ENCODE peak calls at places on chromosomes 4 and X, in six cellular contexts. I is IMR-90, X is trophoblast cell, P is neuronal stem cell, A is H9, G is mesenchymal stem cell. O is an unnamed sample.

GRCh38 chr4:172740434-172740833 is 428.2 kb upstream of the GALNT7 start:
- DNase-seq in I (no peak), G (no peak), P (no peak), A (no peak), X (no peak), O (no peak)

GRCh38 chrX:102887687-102888086 is 49.4 kb upstream of the RAB40AL start:
- DNase-seq in P (no peak), G (no peak), A (no peak), X (no peak), I (no peak), O (no peak)

GRCh38 chrX:99602107-99602506 is 808.0 kb downstream of the PCDH19 start:
- DNase-seq in A (no peak), P (no peak), X (no peak), I (no peak), G (no peak), O (no peak)

GRCh38 chr4:32858971-32859370 is 2138.8 kb downstream of the PCDH7 start:
- DNase-seq in A (no peak), P (no peak), X (peak), I (peak), G (peak), O (no peak)

GRCh38 chrX:114930227-114930626 is 87.2 kb downstream of the IL13RA2 start:
- DNase-seq in X (no peak), P (no peak), I (no peak), A (no peak), G (no peak), O (no peak)

GRCh38 chrX:40152173-40152705 is 54.5 kb upstream of the BCOR start:
- DNase-seq in I (no peak), A (peak), G (peak), P (no peak), X (no peak), O (peak)

GRCh38 chr4:62324215-62324614 is 1124.1 kb downstream of the ADGRL3 start:
- DNase-seq in P (no peak), G (no peak), I (no peak), X (no peak), A (no peak), O (no peak)

GRCh38 chr4:147833254-147833653 is 101.4 kb downstream of the ARHGAP10 start:
- DNase-seq in I (peak), G (peak), P (no peak), A (no peak), X (peak), O (no peak)

GRCh38 chrX:110509778-110510510 is 151.3 kb downstream of the RTL9 start:
- DNase-seq in X (no peak), P (peak), A (no peak), G (peak), I (no peak), O (no peak)

GRCh38 chr4:113840850-113841249 is 79.3 kb upstream of the CAMK2D start:
- DNase-seq in X (no peak), I (peak), A (no peak), P (no peak), G (no peak), O (no peak)

GRCh38 chrX:67619253-67619652 is 75.4 kb downstream of the AR start:
- DNase-seq in G (peak), I (peak), A (no peak), X (no peak), P (no peak), O (no peak)

GRCh38 chrX:22963186-22963585 is 36.6 kb upstream of the DDX53 start:
- DNase-seq in P (no peak), A (no peak), G (peak), I (peak), X (no peak), O (no peak)

GRCh38 chr4:90142091-90142490 is 14.9 kb downstream of the CCSER1 start:
- DNase-seq in G (no peak), A (no peak), P (no peak), I (no peak), X (no peak), O (no peak)

GRCh38 chr4:53937918-53938317 is 126.5 kb downstream of the CHIC2 start:
- DNase-seq in P (no peak), I (peak), G (peak), A (no peak), X (peak), O (no peak)

GRCh38 chrX:119763175-119763574 is 4.8 kb downstream of the SOWAHD start:
- DNase-seq in I (peak), A (no peak), X (no peak), G (peak), P (no peak), O (no peak)

GRCh38 chrX:129781134-129782014 is 1.6 kb downstream of the SASH3 start:
- DNase-seq in G (no peak), X (no peak), I (no peak), P (no peak), A (no peak), O (no peak)

GRCh38 chrX:51899741-51900140 is 6.3 kb downstream of the MAGED1 start:
- DNase-seq in A (no peak), I (peak), G (no peak), X (peak), P (no peak), O (no peak)

GRCh38 chr4:102578270-102578669 is 77.1 kb downstream of the NFKB1 start:
- DNase-seq in G (no peak), X (no peak), I (no peak), A (no peak), P (no peak), O (no peak)
- H3K14ac ChIP-seq in G (no peak), X (no peak), I (no peak), A (no peak), P (no peak), O (no peak)

DNA sequence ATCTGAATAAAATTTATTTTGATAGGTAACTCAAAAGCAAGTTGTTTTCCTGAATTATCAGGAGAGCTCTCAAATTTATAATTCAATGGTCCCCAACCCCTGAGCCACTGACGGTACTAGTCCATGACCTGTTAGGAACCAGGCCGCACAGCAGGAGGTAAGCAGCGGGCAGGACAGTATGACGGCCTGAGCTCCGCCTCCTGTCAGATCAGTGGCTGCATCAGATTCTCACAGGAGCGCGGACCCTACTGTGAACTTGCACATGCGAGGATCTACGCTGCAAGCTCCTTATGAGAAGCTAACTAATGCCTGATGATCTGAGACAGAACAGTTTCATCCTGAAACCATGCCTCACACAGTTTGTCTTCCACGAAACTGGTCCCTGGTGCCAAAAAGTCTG is 37.9 kb upstream of the SEC24B start:
- DNase-seq in G (no peak), P (no peak), I (no peak), X (no peak), A (no peak), O (no peak)
- H3K14ac ChIP-seq in G (no peak), P (no peak), I (no peak), X (no peak), A (no peak), O (no peak)

GRCh38 chr4:183588169-183588675 is 70.8 kb downstream of the RWDD4 start:
- DNase-seq in G (peak), A (no peak), I (peak), X (no peak), P (no peak), O (no peak)

GRCh38 chr4:183591301-183591700 is 67.7 kb downstream of the RWDD4 start:
- DNase-seq in I (peak), P (no peak), G (no peak), A (no peak), X (no peak), O (no peak)

GRCh38 chr4:183589710-183590109 is 69.3 kb downstream of the RWDD4 start:
- DNase-seq in G (peak), I (no peak), X (no peak), A (no peak), P (no peak), O (no peak)

GRCh38 chr4:183586824-183587223 is 72.2 kb downstream of the RWDD4 start:
- DNase-seq in G (no peak), X (no peak), I (no peak), A (no peak), P (no peak), O (no peak)

DNA sequence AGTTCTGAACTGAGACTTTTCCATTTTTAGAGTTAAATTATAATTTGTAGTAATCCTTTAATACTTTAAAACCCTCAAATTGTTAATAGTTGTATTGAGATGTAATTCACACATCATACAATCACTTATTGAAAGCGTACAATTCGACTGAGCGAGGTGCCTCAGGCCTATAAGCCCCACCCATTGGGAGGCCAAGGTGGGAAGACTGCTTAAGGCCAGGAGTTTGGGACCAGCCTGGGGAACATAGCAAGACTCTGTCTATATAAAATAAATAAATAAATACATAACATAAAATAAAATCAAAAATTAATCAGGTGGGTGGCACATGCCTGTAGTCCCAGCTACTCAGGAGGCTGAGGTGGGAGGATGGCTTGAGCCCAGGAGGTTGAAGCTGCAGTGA is 70.3 kb downstream of the RWDD4 start:
- DNase-seq in A (no peak), G (no peak), I (no peak), X (no peak), P (no peak), O (no peak)
- H3K14ac ChIP-seq in A (no peak), G (no peak), I (no peak), X (no peak), P (no peak), O (no peak)

GRCh38 chrX:121135488-121136207 is 88.2 kb downstream of the GLUD2 start:
- DNase-seq in A (no peak), X (no peak), G (no peak), I (no peak), P (no peak), O (no peak)
- H3K14ac ChIP-seq in A (no peak), X (no peak), G (no peak), I (no peak), P (no peak), O (no peak)

GRCh38 chrX:146127617-146128016 is 310.0 kb downstream of the SLITRK2 start:
- DNase-seq in A (no peak), G (no peak), P (no peak), X (no peak), I (no peak), O (no peak)
- H3K14ac ChIP-seq in A (no peak), G (no peak), P (no peak), X (no peak), I (no peak), O (no peak)

GRCh38 chr4:131441004-131441688 is 1707.9 kb upstream of the PCDH10 start:
- DNase-seq in I (no peak), X (no peak), G (no peak), P (no peak), A (no peak), O (no peak)
- H3K14ac ChIP-seq in I (no peak), X (no peak), G (no peak), P (no peak), A (no peak), O (no peak)

DNA sequence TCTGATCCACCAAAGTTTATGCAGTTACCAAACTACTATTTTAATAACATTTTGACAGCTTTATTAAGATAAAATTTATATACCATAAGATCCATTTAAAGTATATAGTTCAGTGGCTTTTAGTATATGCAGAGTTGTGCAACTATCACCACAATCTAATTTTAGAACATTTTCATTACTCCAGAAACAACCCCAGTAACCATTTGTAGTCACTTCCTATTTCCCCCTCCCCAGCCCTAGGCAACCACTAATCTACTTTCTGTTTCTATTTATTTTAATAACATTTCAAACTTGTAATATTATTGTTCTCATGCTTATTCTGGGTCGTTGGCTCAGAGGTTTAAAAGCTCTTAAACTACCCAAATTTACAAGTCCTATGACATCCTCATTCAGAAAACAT is 18.3 kb downstream of the XIAP start:
- DNase-seq in X (no peak), P (no peak), A (no peak), I (peak), G (peak), O (no peak)
- H3K14ac ChIP-seq in X (no peak), P (no peak), A (no peak), I (no peak), G (no peak), O (no peak)

DNA sequence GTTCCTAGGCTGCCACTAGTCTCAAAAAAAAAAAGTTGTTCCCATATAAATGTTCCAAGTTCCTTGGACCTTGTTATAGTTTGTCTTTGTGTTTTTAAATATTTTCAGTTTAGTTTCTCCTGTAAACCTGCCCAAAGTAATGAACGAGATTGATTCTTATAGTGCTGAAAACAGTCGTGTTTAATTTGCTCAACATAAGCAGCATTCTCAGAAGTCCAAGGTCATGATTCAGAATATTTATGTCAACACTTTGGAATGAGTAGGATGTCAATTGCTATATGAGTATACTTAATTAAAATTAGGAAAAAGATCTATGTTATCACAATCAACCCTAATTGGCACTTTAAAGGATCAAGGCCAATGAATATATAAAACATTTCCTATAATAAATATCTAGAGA is 510.9 kb downstream of the PPP4R3C start:
- DNase-seq in G (peak), P (no peak), I (no peak), X (peak), A (no peak), O (no peak)
- H3K14ac ChIP-seq in G (no peak), P (no peak), I (no peak), X (no peak), A (no peak), O (no peak)

O was measured in H1.